ENCODE peak calls at places on chromosomes 6 and 20, in four cellular contexts. V, I, O and X are unnamed samples.

GRCh38 chr6:74000582-74000981 is 304.6 kb downstream of the CD109 start:
- DNase-seq in V (no peak), I (no peak), O (no peak), X (no peak)

GRCh38 chr6:118895241-118895561 is 1.2 kb downstream of the ASF1A start:
- DNase-seq in V (no peak), I (no peak), O (no peak), X (no peak)

GRCh38 chr20:49283703-49284625 is 6.1 kb upstream of the ZNFX1 start:
- DNase-seq in V (no peak), I (peak; percentile 48), O (no peak), X (no peak)

GRCh38 chr20:1127840-1128239 is 9.4 kb downstream of the PSMF1 start:
- DNase-seq in V (no peak), I (no peak), O (no peak), X (no peak)

GRCh38 chr20:60559462-60559861 is 601.2 kb downstream of the CDH26 start:
- DNase-seq in V (peak; percentile 78), I (no peak), O (no peak), X (no peak)

GRCh38 chr6:104325341-104326172 is 534.2 kb downstream of the HACE1 start:
- DNase-seq in V (peak; percentile 24), I (no peak), O (peak; percentile 43), X (peak; percentile 54)

GRCh38 chr20:19257865-19258264 is 45.4 kb downstream of the SLC24A3 start:
- DNase-seq in V (no peak), I (no peak), O (no peak), X (no peak)

GRCh38 chr6:106973841-106974336 is 640 bp downstream of the CD24 start:
- DNase-seq in V (peak; percentile 80), I (no peak), O (no peak), X (no peak)

GRCh38 chr6:65780691-65781090 is 73.7 kb upstream of the EYS start:
- DNase-seq in V (no peak), I (no peak), O (no peak), X (no peak)

GRCh38 chr6:157266274-157267101 is 56.8 kb downstream of the TMEM242 start:
- DNase-seq in V (no peak), I (no peak), O (no peak), X (no peak)

GRCh38 chr20:40010483-40010882 is 678.6 kb downstream of the MAFB start:
- DNase-seq in V (no peak), I (no peak), O (no peak), X (no peak)

GRCh38 chr6:158954778-158955177 is 45.2 kb downstream of the RSPH3 start:
- DNase-seq in V (no peak), I (no peak), O (no peak), X (no peak)

GRCh38 chr6:18350271-18350670 is 36.9 kb upstream of the RNF144B start:
- DNase-seq in V (no peak), I (no peak), O (no peak), X (no peak)

GRCh38 chr6:55449219-55449618 is 122.0 kb downstream of the GFRAL start:
- DNase-seq in V (peak; percentile 39), I (no peak), O (peak; percentile 15), X (no peak)

GRCh38 chr20:41204304-41205265 is 67.2 kb downstream of the PLCG1 start:
- DNase-seq in V (no peak), I (no peak), O (no peak), X (no peak)

GRCh38 chr6:86192123-86192522 is 549.4 kb upstream of the SYNCRIP start:
- DNase-seq in V (peak; percentile 31), I (peak; percentile 11), O (peak; percentile 15), X (peak; percentile 5)

GRCh38 chr6:43836507-43836906 is 66.5 kb downstream of the VEGFA start:
- DNase-seq in V (no peak), I (no peak), O (no peak), X (no peak)

GRCh38 chr6:84860954-84861353 is 96.6 kb upstream of the TBX18 start:
- DNase-seq in V (no peak), I (no peak), O (no peak), X (no peak)

GRCh38 chr6:157527471-157527907 is 146.5 kb downstream of the ZDHHC14 start:
- DNase-seq in V (no peak), I (no peak), O (peak; percentile 88), X (no peak)

GRCh38 chr6:108650781-108651180 is 90.1 kb downstream of the FOXO3 start:
- DNase-seq in V (no peak), I (no peak), O (no peak), X (peak; percentile 80)

GRCh38 chr20:48455606-48456360 is 372.0 kb downstream of the PREX1 start:
- DNase-seq in V (peak; percentile 15), I (no peak), O (no peak), X (no peak)

GRCh38 chr6:170006524-170007467 is 255.4 kb downstream of the ERMARD start:
- DNase-seq in V (peak; percentile 91), I (no peak), O (no peak), X (no peak)

GRCh38 chr20:37734228-37734980 is 40.6 kb downstream of the CTNNBL1 start:
- DNase-seq in V (no peak), I (no peak), O (no peak), X (no peak)

GRCh38 chr6:16969699-16970695 is 131.9 kb upstream of the STMND1 start:
- DNase-seq in V (no peak), I (no peak), O (no peak), X (peak; percentile 58)

GRCh38 chr6:133707456-133707855 is 181.5 kb upstream of the TCF21 start:
- DNase-seq in V (peak; percentile 11), I (no peak), O (peak; percentile 43), X (peak; percentile 54)

GRCh38 chr6:16056263-16056870 is 72.5 kb upstream of the MYLIP start:
- DNase-seq in V (no peak), I (no peak), O (no peak), X (no peak)

GRCh38 chr6:38782616-38783015 is 67.5 kb downstream of the DNAH8 start:
- DNase-seq in V (no peak), I (no peak), O (no peak), X (no peak)

GRCh38 chr20:47304287-47304686 is 52.2 kb downstream of the ZMYND8 start:
- DNase-seq in V (no peak), I (no peak), O (peak; percentile 57), X (no peak)

GRCh38 chr6:106315765-106316375 is 9.7 kb downstream of the ATG5 start:
- DNase-seq in V (no peak), I (no peak), O (peak; percentile 23), X (no peak)

GRCh38 chr6:150874184-150874583 is 8.7 kb downstream of the MTHFD1L start:
- DNase-seq in V (no peak), I (no peak), O (no peak), X (no peak)

GRCh38 chr20:38000293-38000692 is 33.0 kb downstream of the TTI1 start:
- DNase-seq in V (peak; percentile 16), I (no peak), O (no peak), X (no peak)

GRCh38 chr20:47315339-47315662 is 41.2 kb downstream of the ZMYND8 start:
- DNase-seq in V (peak; percentile 48), I (no peak), O (peak; percentile 21), X (peak; percentile 64)

GRCh38 chr6:9563996-9564395 is 850.9 kb downstream of the TFAP2A start:
- DNase-seq in V (no peak), I (no peak), O (no peak), X (no peak)

GRCh38 chr6:2244261-2245102 is 923 bp downstream of the GMDS start:
- DNase-seq in V (no peak), I (peak; percentile 35), O (peak; percentile 22), X (no peak)

GRCh38 chr6:25717856-25718740 is 36.4 kb upstream of the SLC17A4 start:
- DNase-seq in V (peak; percentile 38), I (peak; percentile 39), O (peak; percentile 48), X (peak; percentile 81)

GRCh38 chr6:119226089-119226488 is 123.5 kb downstream of the MAN1A1 start:
- DNase-seq in V (no peak), I (no peak), O (no peak), X (no peak)

GRCh38 chr6:43766964-43767461 is 3.0 kb upstream of the VEGFA start:
- DNase-seq in V (no peak), I (peak; percentile 58), O (no peak), X (no peak)

GRCh38 chr6:63578757-63579156 is 6.5 kb downstream of the LOC128125822 start:
- DNase-seq in V (no peak), I (no peak), O (no peak), X (no peak)

GRCh38 chr6:40950986-40951730 is 87.9 kb downstream of the UNC5CL start:
- DNase-seq in V (no peak), I (no peak), O (peak; percentile 15), X (no peak)

GRCh38 chr20:20955837-20956236 is 150.3 kb downstream of the LINC00237 start:
- DNase-seq in V (no peak), I (no peak), O (no peak), X (no peak)

GRCh38 chr6:27139753-27140522 is 107.6 kb upstream of the PRSS16 start:
- DNase-seq in V (no peak), I (no peak), O (peak; percentile 44), X (no peak)
- H3K9ac ChIP-seq in V (peak overlapping the region; percentile 16), I (no peak overlapping the region), O (peak overlapping the region; percentile 89), X (peak overlapping the region; percentile 65)

DNA sequence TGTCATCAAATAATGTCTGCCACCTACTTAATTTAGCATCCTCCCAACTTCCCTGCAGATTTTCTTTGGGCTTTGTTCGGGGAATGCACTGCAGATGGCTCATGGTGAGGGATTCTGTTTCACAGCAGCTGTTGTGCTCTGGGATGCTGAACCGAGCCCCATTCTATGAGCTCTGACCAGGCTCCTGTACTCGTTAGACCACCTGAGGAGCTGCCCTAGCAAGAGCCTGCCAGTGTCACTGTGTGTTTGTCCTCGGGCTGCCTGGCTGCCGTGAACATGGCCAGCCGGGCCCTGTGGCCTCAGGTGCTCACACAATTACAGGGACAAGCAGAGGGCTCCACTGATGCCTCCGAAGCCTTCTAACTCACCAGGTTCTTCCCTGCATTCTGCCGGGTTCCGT is 238.9 kb upstream of the ECI2 start:
- DNase-seq in V (peak; percentile 45), I (no peak), O (no peak), X (no peak)
- H3K4me1 ChIP-seq in V (peaks cover 9% of the 10 kb centered on the region), I (no peaks in the 10 kb centered on the region), O (no peaks in the 10 kb centered on the region), X (peaks cover 24% of the 10 kb centered on the region)

GRCh38 chr6:164928366-164929154 is 380.8 kb downstream of the C6orf118 start:
- DNase-seq in V (no peak), I (no peak), O (no peak), X (peak; percentile 0)
- H3K4me3 ChIP-seq in V (no peak overlapping the region), I (no peak overlapping the region), O (no peak overlapping the region), X (no peak overlapping the region)

DNA sequence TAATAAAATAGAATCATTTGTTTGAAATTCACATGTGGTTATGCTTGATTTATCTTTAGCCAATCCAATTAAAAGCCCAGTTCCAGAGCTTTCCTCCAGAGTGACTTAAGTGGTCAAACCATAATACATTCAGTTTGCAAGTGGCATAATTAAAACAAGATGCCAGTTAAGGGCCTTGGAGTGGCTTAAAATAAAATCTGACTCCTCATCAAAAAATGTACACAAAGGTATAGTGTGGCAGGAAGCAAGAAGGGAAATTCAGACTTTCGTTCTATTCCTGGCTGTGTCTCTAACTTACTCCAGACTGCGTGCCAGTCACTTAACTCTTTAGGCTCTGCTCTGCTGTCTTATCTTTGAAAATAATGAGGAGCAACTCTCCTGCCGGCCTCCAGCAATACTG is 251.3 kb upstream of the PRND start:
- DNase-seq in V (no peak), I (no peak), O (no peak), X (peak; percentile 82)
- H3K9ac ChIP-seq in V (no peak overlapping the region), I (no peak overlapping the region), O (no peak overlapping the region), X (no peak overlapping the region)

GRCh38 chr6:35023601-35024000 is 117.5 kb downstream of the TCP11 start:
- DNase-seq in V (no peak), I (no peak), O (no peak), X (no peak)
- H3K4me1 ChIP-seq in V (peaks cover 29% of the 10 kb centered on the region), I (no peaks in the 10 kb centered on the region), O (peaks cover 53% of the 10 kb centered on the region), X (peaks cover 48% of the 10 kb centered on the region)